ENCODE peak calls at places on chromosomes 7 and 10, in six cellular contexts. J, K, Z, M, I and T are unnamed samples.

GRCh38 chr10:93076871-93077270 is 3.2 kb downstream of the CYP26A1 start:
- DNase-seq in I (no peak), K (no peak), J (no peak), M (no peak), Z (no peak), T (no peak)

GRCh38 chr10:97169911-97170693 is 15.7 kb downstream of the SLIT1 start:
- DNase-seq in Z (no peak), I (peak; percentile 47), M (no peak), J (no peak), K (no peak), T (no peak)

GRCh38 chr7:55192718-55193117 is 172.4 kb upstream of the LANCL2 start:
- DNase-seq in M (no peak), Z (no peak), J (no peak), K (no peak), I (no peak), T (no peak)

GRCh38 chr7:92614586-92615237 is 24.5 kb upstream of the FAM133B start:
- DNase-seq in M (no peak), Z (no peak), K (no peak), I (peak; percentile 18), J (no peak), T (no peak)

GRCh38 chr7:2617710-2617975 is 14.1 kb upstream of the TTYH3 start:
- DNase-seq in J (no peak), K (no peak), I (peak; percentile 50), M (no peak), Z (no peak), T (no peak)

GRCh38 chr7:12827920-12828319 is 140.5 kb downstream of the ARL4A start:
- DNase-seq in J (no peak), Z (no peak), I (no peak), K (no peak), M (no peak), T (no peak)

GRCh38 chr10:74033724-74034123 is 35.8 kb downstream of the VCL start:
- DNase-seq in M (no peak), Z (no peak), I (no peak), K (no peak), J (no peak), T (no peak)

GRCh38 chr10:48772059-48772458 is 87.4 kb downstream of the WDFY4 start:
- DNase-seq in J (no peak), I (no peak), Z (peak; percentile 26), K (no peak), M (peak; percentile 27), T (no peak)

GRCh38 chr10:78551184-78552005 is 517.4 kb upstream of the ZMIZ1 start:
- DNase-seq in M (no peak), Z (peak; percentile 68), I (no peak), K (no peak), J (no peak), T (no peak)

GRCh38 chr10:59387951-59388431 is 25.6 kb upstream of the FAM13C start:
- DNase-seq in Z (no peak), M (no peak), I (no peak), K (no peak), J (no peak), T (no peak)

GRCh38 chr7:150756858-150757257 is 19.6 kb downstream of the GIMAP5 start:
- DNase-seq in K (no peak), I (no peak), J (no peak), M (peak; percentile 51), Z (no peak), T (no peak)

GRCh38 chr10:13776861-13777301 is 190.1 kb downstream of the PRPF18 start:
- DNase-seq in Z (no peak), K (no peak), J (no peak), I (no peak), M (no peak), T (no peak)

GRCh38 chr7:25260862-25261454 is 32.7 kb upstream of the NPVF start:
- DNase-seq in Z (no peak), J (no peak), K (no peak), I (no peak), M (no peak), T (no peak)